ENCODE peak calls at places on chromosomes 12 and 14, in six cellular contexts. J, I, B, Y, U and X are unnamed samples.
A peak's percentile ranks its signal among the peaks of the same experiment; 100 is the strongest.

GRCh38 chr12:39923364-39923763 is 182.5 kb downstream of the SLC2A13 start:
- DNase-seq in J (no peak), I (no peak), B (no peak), Y (no peak), U (no peak), X (no peak)

GRCh38 chr12:67269632-67270578 is 747 bp downstream of the CAND1 start:
- DNase-seq in J (peak; percentile 31), I (peak; percentile 48), B (peak; percentile 79), Y (no peak), U (no peak), X (peak; percentile 61)

GRCh38 chr14:39423793-39424192 is 8.4 kb downstream of the FBXO33 start:
- DNase-seq in J (no peak), I (no peak), B (no peak), Y (no peak), U (no peak), X (no peak)

GRCh38 chr12:122204829-122205589 is 1.5 kb downstream of the B3GNT4 start:
- DNase-seq in J (no peak), I (no peak), B (no peak), Y (no peak), U (no peak), X (peak; percentile 31)

GRCh38 chr14:102504302-102504950 is 5.2 kb downstream of the ANKRD9 start:
- DNase-seq in J (no peak), I (no peak), B (no peak), Y (no peak), U (no peak), X (no peak)

GRCh38 chr14:82661258-82661657 is 1127.6 kb upstream of the SEL1L start:
- DNase-seq in J (no peak), I (no peak), B (no peak), Y (no peak), U (no peak), X (no peak)

GRCh38 chr12:54701940-54702592 is 53.9 kb upstream of the DCD start:
- DNase-seq in J (peak; percentile 9), I (no peak), B (no peak), Y (peak; percentile 12), U (peak; percentile 19), X (peak; percentile 44)

GRCh38 chr14:91858536-91859275 is 8.6 kb downstream of the TC2N start:
- DNase-seq in J (no peak), I (no peak), B (no peak), Y (no peak), U (no peak), X (no peak)

GRCh38 chr12:132602578-132603239 is 7.7 kb downstream of the LRCOL1 start:
- DNase-seq in J (no peak), I (no peak), B (no peak), Y (no peak), U (no peak), X (no peak)

GRCh38 chr12:8665729-8666128 is 3.1 kb upstream of the MFAP5 start:
- DNase-seq in J (no peak), I (no peak), B (no peak), Y (no peak), U (no peak), X (no peak)

GRCh38 chr12:31105668-31106067 is 32.0 kb downstream of the DDX11 start:
- DNase-seq in J (no peak), I (no peak), B (no peak), Y (no peak), U (no peak), X (peak; percentile 6)

GRCh38 chr12:91140660-91141045 is 29.4 kb upstream of the LUM start:
- DNase-seq in J (no peak), I (no peak), B (no peak), Y (no peak), U (no peak), X (no peak)

GRCh38 chr12:67456281-67456918 is 187.2 kb downstream of the CAND1 start:
- DNase-seq in J (no peak), I (no peak), B (no peak), Y (peak; percentile 10), U (peak; percentile 14), X (no peak)

GRCh38 chr14:59101441-59101840 is 87.0 kb upstream of the DAAM1 start:
- DNase-seq in J (no peak), I (no peak), B (no peak), Y (no peak), U (peak; percentile 4), X (no peak)